ENCODE peak calls at places on chromosome 6, in five cellular contexts. U, Q, A, R and E are unnamed samples.

GRCh38 chr6:16687045-16687444 is 74.2 kb downstream of the ATXN1 start:
- DNase-seq in Q (no peak), U (no peak), R (no peak), A (no peak), E (no peak)

GRCh38 chr6:1893470-1894130 is 283.9 kb downstream of the FOXC1 start:
- DNase-seq in R (no peak), U (no peak), A (no peak), Q (no peak), E (no peak)

GRCh38 chr6:71466362-71466761 is 177.8 kb downstream of the OGFRL1 start:
- DNase-seq in A (no peak), R (no peak), Q (no peak), U (no peak), E (no peak)

GRCh38 chr6:130513770-130514169 is 148.0 kb downstream of the TMEM200A start:
- DNase-seq in U (peak; percentile 65), A (no peak), Q (no peak), R (peak; percentile 71), E (no peak)

GRCh38 chr6:125926711-125927110 is 29.9 kb upstream of the HINT3 start:
- DNase-seq in R (no peak), Q (no peak), A (no peak), U (peak; percentile 55), E (no peak)

GRCh38 chr6:80134065-80134464 is 27.6 kb downstream of the BCKDHB start:
- DNase-seq in U (no peak), R (no peak), Q (no peak), A (no peak), E (no peak)

GRCh38 chr6:65259080-65259479 is 447.9 kb downstream of the EYS start:
- DNase-seq in A (no peak), U (peak; percentile 27), Q (no peak), R (no peak), E (peak; percentile 11)

GRCh38 chr6:51976374-51976773 is 111.0 kb downstream of the PKHD1 start:
- DNase-seq in Q (no peak), R (no peak), A (no peak), U (no peak), E (no peak)

GRCh38 chr6:51526049-51526448 is 561.4 kb downstream of the PKHD1 start:
- DNase-seq in Q (no peak), U (no peak), R (no peak), A (no peak), E (no peak)

GRCh38 chr6:131258816-131259476 is 123.7 kb downstream of the AKAP7 start:
- DNase-seq in Q (no peak), U (peak; percentile 53), A (no peak), R (no peak), E (peak; percentile 77)

GRCh38 chr6:132818404-132819359 is 4.3 kb downstream of the RPS12 start:
- DNase-seq in Q (no peak), A (no peak), U (peak; percentile 30), R (peak; percentile 7), E (no peak)

GRCh38 chr6:68649669-68650068 is 14.6 kb downstream of the ADGRB3 start:
- DNase-seq in R (no peak), Q (no peak), U (no peak), A (no peak), E (no peak)

GRCh38 chr6:105619971-105620741 is 217.3 kb upstream of the PREP start:
- DNase-seq in U (no peak), Q (no peak), A (no peak), R (no peak), E (no peak)

GRCh38 chr6:42276008-42276890 is 58.6 kb upstream of the MRPS10 start:
- DNase-seq in A (no peak), Q (peak; percentile 76), R (no peak), U (no peak), E (peak; percentile 33)

GRCh38 chr6:6395581-6396197 is 75.2 kb upstream of the F13A1 start:
- DNase-seq in Q (peak; percentile 28), A (no peak), U (no peak), R (no peak), E (no peak)

GRCh38 chr6:4459032-4459431 is 317.2 kb upstream of the CDYL start:
- DNase-seq in R (no peak), Q (no peak), A (no peak), U (peak; percentile 94), E (peak; percentile 37)

GRCh38 chr6:30741789-30742315 is 635 bp downstream of the FLOT1 start:
- DNase-seq in Q (no peak), A (no peak), U (no peak), R (no peak), E (peak; percentile 79)

GRCh38 chr6:27297857-27298730 is 14.0 kb downstream of the POM121L2 start:
- DNase-seq in U (peak; percentile 51), R (no peak), Q (no peak), A (no peak), E (peak; percentile 27)

GRCh38 chr6:169227116-169227515 is 26.5 kb downstream of the THBS2 start:
- DNase-seq in R (no peak), U (no peak), Q (no peak), A (no peak), E (no peak)

GRCh38 chr6:155985660-155986138 is 530.1 kb upstream of the NOX3 start:
- DNase-seq in A (no peak), U (no peak), R (no peak), Q (peak; percentile 51), E (peak; percentile 18)

GRCh38 chr6:110534731-110535164 is 58.3 kb upstream of the SLC22A16 start:
- DNase-seq in R (no peak), U (peak; percentile 72), Q (no peak), A (no peak), E (no peak)

GRCh38 chr6:21679761-21680265 is 86.3 kb downstream of the SOX4 start:
- DNase-seq in R (no peak), A (no peak), Q (no peak), U (peak; percentile 88), E (peak; percentile 41)

GRCh38 chr6:96836579-96837137 is 619 bp downstream of the GPR63 start:
- DNase-seq in Q (no peak), A (peak; percentile 5), R (no peak), U (peak; percentile 4), E (peak; percentile 25)

GRCh38 chr6:134379086-134379485 is 61.2 kb upstream of the SGK1 start:
- DNase-seq in Q (no peak), R (no peak), A (peak; percentile 63), U (no peak), E (peak; percentile 62)

GRCh38 chr6:149393002-149393679 is 6.9 kb upstream of the SUMO4 start:
- DNase-seq in A (no peak), R (no peak), Q (no peak), U (peak; percentile 35), E (no peak)

GRCh38 chr6:151029976-151030375 is 164.5 kb downstream of the MTHFD1L start:
- DNase-seq in U (no peak), A (no peak), Q (no peak), R (no peak), E (no peak)

GRCh38 chr6:50816115-50816675 is 2.5 kb upstream of the TFAP2B start:
- DNase-seq in U (peak; percentile 55), A (peak; percentile 58), Q (peak; percentile 52), R (peak; percentile 68), E (peak; percentile 88)

DNA sequence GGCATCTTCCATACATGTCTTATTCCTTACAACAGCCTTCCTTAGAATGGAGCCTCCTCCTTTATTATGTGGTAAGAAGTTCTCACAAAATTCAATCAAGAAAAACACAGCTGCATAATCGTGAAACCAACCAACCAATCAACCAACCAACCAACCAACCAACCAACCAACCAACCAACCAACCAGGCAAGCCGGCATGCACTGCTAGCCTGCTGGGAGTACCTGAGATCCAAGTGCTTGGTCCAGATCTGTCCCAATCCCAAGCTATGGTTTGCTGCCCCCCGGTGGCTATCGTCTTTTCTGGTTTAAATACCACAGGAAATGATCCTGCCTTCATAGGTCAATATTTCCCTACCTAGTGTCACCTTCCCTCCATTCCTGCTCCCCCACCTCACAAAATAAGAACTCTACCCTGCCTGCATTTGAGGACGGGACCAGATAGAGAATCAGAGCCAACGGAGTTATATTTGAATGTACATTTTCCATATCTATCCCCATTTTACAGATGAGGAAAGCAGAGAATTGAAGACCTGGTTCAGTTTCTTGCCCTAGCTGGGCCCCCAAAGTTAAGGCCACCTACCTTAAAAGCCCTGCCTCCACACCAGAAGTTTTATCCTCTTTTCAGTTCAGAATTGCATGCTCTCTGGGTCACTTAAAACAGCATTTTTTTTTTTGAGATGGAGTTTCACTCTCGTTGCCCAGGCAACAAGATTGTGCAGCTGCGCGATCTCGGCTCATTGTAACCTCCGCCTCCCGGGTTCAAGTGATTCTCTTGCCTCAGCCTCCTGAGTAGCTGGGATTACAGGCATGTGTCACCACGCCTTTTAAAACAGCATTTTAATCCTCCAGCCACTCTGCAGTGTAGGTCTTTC is 27.1 kb downstream of the RAB44 start:
- DNase-seq in R (peak; percentile 64), Q (peak; percentile 42), U (peak; percentile 65), A (peak; percentile 88), E (peak; percentile 80)
- TF ChIP-seq CTCF in R (peak; percentile 79), Q (peak; percentile 60), U (peak; percentile 73), A (peak; percentile 63), E (peak; percentile 63)

GRCh38 chr6:157838718-157839430 is 15.8 kb downstream of the SNX9 start:
- DNase-seq in R (no peak), Q (no peak), A (no peak), U (no peak), E (no peak)
- TF ChIP-seq CTCF in R (no peak), Q (no peak), A (no peak), U (no peak), E (no peak)

GRCh38 chr6:9481292-9482029 is 933.4 kb downstream of the TFAP2A start:
- DNase-seq in U (peak; percentile 79), R (no peak), A (no peak), Q (no peak), E (no peak)
- TF ChIP-seq CTCF in U (no peak), R (no peak), A (no peak), Q (no peak), E (no peak)

GRCh38 chr6:157022022-157022740 is 245.0 kb downstream of the ARID1B start:
- DNase-seq in A (peak; percentile 89), Q (peak; percentile 91), U (peak; percentile 90), R (peak; percentile 88), E (peak; percentile 95)
- TF ChIP-seq CTCF in A (no peak), Q (no peak), U (no peak), R (no peak), E (no peak)

GRCh38 chr6:15312500-15312899 is 66.6 kb downstream of the JARID2 start:
- DNase-seq in U (peak; percentile 62), R (peak; percentile 46), Q (no peak), A (no peak), E (no peak)
- TF ChIP-seq CTCF in U (no peak), R (no peak), Q (no peak), A (no peak), E (no peak)

DNA sequence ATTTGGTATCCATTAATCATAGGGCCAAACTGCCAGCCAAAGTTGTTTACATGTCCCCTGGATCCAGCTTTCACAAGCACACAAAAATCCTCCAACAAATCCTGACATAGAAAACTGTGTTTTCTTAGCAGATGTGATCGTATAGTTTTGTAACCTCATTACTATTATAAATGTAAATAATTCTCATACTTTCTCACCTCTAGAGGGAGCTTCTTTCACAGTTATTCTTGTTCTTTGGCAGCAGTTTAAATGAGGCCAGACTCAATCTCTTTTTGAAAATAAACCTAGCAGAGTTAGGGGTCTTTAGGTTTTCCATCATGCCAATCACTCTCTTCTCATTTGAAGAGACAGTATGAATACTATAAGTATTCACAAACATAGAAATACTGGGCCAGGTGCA is 17.0 kb upstream of the ZNF318 start:
- DNase-seq in R (no peak), Q (no peak), U (peak; percentile 25), A (no peak), E (peak; percentile 28)
- TF ChIP-seq CTCF in R (peak; percentile 66), Q (peak; percentile 50), U (peak; percentile 60), A (peak; percentile 42), E (peak; percentile 43)